ENCODE peak calls at places on chromosomes 7 and 10, in six cellular contexts. C, G, W, I, O and Q are unnamed samples.

GRCh38 chr10:117590516-117590915 is 48.0 kb downstream of the EMX2 start:
- DNase-seq in C (no peak), G (no peak), W (no peak), I (peak), O (no peak), Q (no peak)

GRCh38 chr7:50608196-50608906 is 43.1 kb upstream of the DDC start:
- DNase-seq in C (no peak), G (peak), W (no peak), I (no peak), O (no peak), Q (no peak)

GRCh38 chr10:52488606-52489485 is 174.8 kb downstream of the DKK1 start:
- DNase-seq in C (no peak), G (peak), W (no peak), I (peak), O (peak), Q (no peak)

GRCh38 chr7:97064972-97065587 is 40.4 kb upstream of the DLX5 start:
- DNase-seq in C (no peak), G (peak), W (no peak), I (peak), O (peak), Q (no peak)

GRCh38 chr7:44396931-44397525 is 71.6 kb upstream of the CAMK2B start:
- DNase-seq in C (no peak), G (no peak), W (no peak), I (peak), O (no peak), Q (no peak)

GRCh38 chr7:85669139-85669692 is 482.4 kb upstream of the SEMA3D start:
- DNase-seq in C (no peak), G (no peak), W (no peak), I (no peak), O (no peak), Q (no peak)

GRCh38 chr7:101542527-101543241 is 86.4 kb downstream of the MYL10 start:
- DNase-seq in C (peak), G (peak), W (peak), I (peak), O (peak), Q (peak)

GRCh38 chr10:17795088-17795487 is 14.1 kb upstream of the MRC1 start:
- DNase-seq in C (no peak), G (no peak), W (no peak), I (no peak), O (no peak), Q (no peak)

GRCh38 chr10:70694410-70695179 is 22.3 kb downstream of the ADAMTS14 start:
- DNase-seq in C (no peak), G (no peak), W (no peak), I (peak), O (no peak), Q (no peak)

GRCh38 chr7:108263364-108263951 is 133.3 kb upstream of the LAMB4 start:
- DNase-seq in C (no peak), G (no peak), W (no peak), I (no peak), O (no peak), Q (no peak)

GRCh38 chr10:99920901-99921300 is 88.8 kb downstream of the DNMBP start:
- DNase-seq in C (no peak), G (no peak), W (no peak), I (peak), O (no peak), Q (no peak)

GRCh38 chr10:103544657-103545310 is 51.3 kb downstream of the NEURL1 start:
- DNase-seq in C (no peak), G (no peak), W (no peak), I (no peak), O (no peak), Q (no peak)

GRCh38 chr7:105840981-105841749 is 35.2 kb downstream of the ATXN7L1 start:
- DNase-seq in C (no peak), G (no peak), W (no peak), I (no peak), O (no peak), Q (no peak)

GRCh38 chr10:46220187-46220586 is 66.6 kb upstream of the ANTXRL start:
- DNase-seq in C (no peak), G (no peak), W (no peak), I (no peak), O (peak), Q (peak)

GRCh38 chr10:12919574-12919973 is 81.9 kb downstream of the CCDC3 start:
- DNase-seq in C (no peak), G (no peak), W (no peak), I (no peak), O (no peak), Q (no peak)

GRCh38 chr10:117217196-117217761 is 20.0 kb downstream of the KCNK18 start:
- DNase-seq in C (no peak), G (no peak), W (peak), I (no peak), O (peak), Q (no peak)

GRCh38 chr7:137606061-137606674 is 240.6 kb downstream of the DGKI start:
- DNase-seq in C (no peak), G (peak), W (no peak), I (peak), O (no peak), Q (no peak)

GRCh38 chr7:151079199-151079910 is 1.3 kb downstream of the FASTK start:
- DNase-seq in C (no peak), G (no peak), W (no peak), I (no peak), O (no peak), Q (no peak)

GRCh38 chr7:112701456-112701855 is 88.7 kb downstream of the TMEM168 start:
- DNase-seq in C (no peak), G (no peak), W (no peak), I (no peak), O (no peak), Q (no peak)

GRCh38 chr10:7193369-7193768 is 217.5 kb downstream of the SFMBT2 start:
- DNase-seq in C (no peak), G (no peak), W (no peak), I (no peak), O (no peak), Q (no peak)

GRCh38 chr10:122515588-122516231 is 44.8 kb upstream of the DMBT1 start:
- DNase-seq in C (no peak), G (no peak), W (no peak), I (peak), O (peak), Q (no peak)

GRCh38 chr7:113491305-113491704 is 373.0 kb upstream of the SMIM30 start:
- DNase-seq in C (no peak), G (no peak), W (no peak), I (no peak), O (no peak), Q (no peak)

GRCh38 chr7:91565499-91566331 is 301.5 kb downstream of the FZD1 start:
- DNase-seq in C (no peak), G (no peak), W (no peak), I (peak), O (no peak), Q (no peak)

GRCh38 chr7:15508258-15508657 is 53.6 kb downstream of the AGMO start:
- DNase-seq in C (no peak), G (no peak), W (no peak), I (peak), O (no peak), Q (no peak)

GRCh38 chr10:107442035-107442505 is 277.6 kb upstream of the SORCS1 start:
- DNase-seq in C (no peak), G (no peak), W (no peak), I (peak), O (peak), Q (no peak)

GRCh38 chr7:150404172-150404784 is 25.1 kb downstream of the ZNF775 start:
- DNase-seq in C (no peak), G (no peak), W (peak), I (peak), O (no peak), Q (no peak)

GRCh38 chr7:155918720-155919399 is 106.6 kb upstream of the SHH start:
- DNase-seq in C (no peak), G (no peak), W (no peak), I (peak), O (no peak), Q (no peak)

GRCh38 chr7:45187089-45187945 is 29.7 kb downstream of the RAMP3 start:
- DNase-seq in C (no peak), G (no peak), W (no peak), I (no peak), O (no peak), Q (peak)

GRCh38 chr7:156160811-156161210 is 348.5 kb upstream of the SHH start:
- DNase-seq in C (no peak), G (no peak), W (peak), I (no peak), O (no peak), Q (no peak)

GRCh38 chr10:4254101-4254994 is 469.3 kb upstream of the KLF6 start:
- DNase-seq in C (no peak), G (no peak), W (no peak), I (peak), O (no peak), Q (no peak)

GRCh38 chr10:114605155-114605797 is 52.8 kb downstream of the ABLIM1 start:
- DNase-seq in C (no peak), G (no peak), W (no peak), I (peak), O (no peak), Q (no peak)

GRCh38 chr7:130649004-130649790 is 19.4 kb downstream of the COPG2 start:
- DNase-seq in C (no peak), G (no peak), W (no peak), I (peak), O (peak), Q (no peak)

GRCh38 chr10:76399216-76399615 is 967.8 kb downstream of the LRMDA start:
- DNase-seq in C (no peak), G (no peak), W (no peak), I (no peak), O (no peak), Q (no peak)

GRCh38 chr7:121076350-121077164 is 88.0 kb downstream of the CPED1 start:
- DNase-seq in C (no peak), G (no peak), W (no peak), I (peak), O (no peak), Q (no peak)

GRCh38 chr10:1370298-1370697 is 314.1 kb downstream of the WDR37 start:
- DNase-seq in C (no peak), G (no peak), W (no peak), I (no peak), O (no peak), Q (no peak)

GRCh38 chr10:128624656-128625530 is 498.7 kb upstream of the MKI67 start:
- DNase-seq in C (no peak), G (no peak), W (no peak), I (peak), O (no peak), Q (no peak)

GRCh38 chr7:48168159-48168558 is 3.1 kb upstream of the ABCA13 start:
- DNase-seq in C (no peak), G (peak), W (no peak), I (peak), O (no peak), Q (no peak)
- TF ChIP-seq CTCF in C (no peak), G (peak), W (no peak), I (no peak), O (no peak), Q (no peak)

DNA sequence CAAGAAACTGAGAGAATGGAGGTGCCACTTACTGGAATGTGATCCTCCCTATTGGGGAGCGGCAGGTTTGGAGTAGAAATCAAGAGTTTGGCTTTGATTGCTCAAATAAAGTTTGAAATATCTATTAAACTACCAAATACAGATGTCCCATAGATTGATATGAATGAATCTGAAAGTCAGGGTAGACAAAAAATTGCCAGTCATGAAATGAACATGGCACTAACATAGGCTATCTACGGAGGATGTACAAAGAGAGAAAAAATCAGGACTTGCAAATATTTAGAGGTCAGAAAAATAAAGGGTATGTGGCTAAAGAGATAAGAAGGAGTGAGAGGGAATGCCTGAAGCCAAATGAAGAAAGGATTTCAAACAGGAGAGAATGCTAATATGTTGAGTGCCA is 119.9 kb downstream of the PCDH15 start:
- DNase-seq in C (no peak), G (no peak), W (no peak), I (no peak), O (no peak), Q (no peak)
- TF ChIP-seq CTCF in C (no peak), G (no peak), W (no peak), I (no peak), O (no peak), Q (no peak)

DNA sequence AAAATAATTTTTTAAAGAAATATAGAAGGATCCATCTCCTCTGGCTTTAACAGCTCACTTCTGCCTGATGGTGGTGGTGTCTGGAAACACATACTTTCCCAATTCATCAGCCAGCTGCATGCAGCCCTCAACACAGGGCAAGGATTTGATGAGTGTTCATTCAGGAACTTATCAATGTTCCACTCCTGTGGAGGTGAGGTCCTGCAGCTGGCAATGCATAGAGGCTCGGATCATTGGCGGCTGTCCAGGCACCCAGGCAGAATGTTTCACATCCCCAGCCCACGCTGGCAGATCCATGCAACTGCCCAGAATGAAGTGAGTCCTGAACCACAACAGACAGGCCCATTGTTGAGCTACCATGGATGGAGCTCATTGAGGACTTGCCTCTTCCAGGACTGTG is 55.2 kb upstream of the KCNMA1 start:
- DNase-seq in C (no peak), G (no peak), W (no peak), I (peak), O (no peak), Q (no peak)
- TF ChIP-seq CTCF in C (no peak), G (no peak), W (no peak), I (peak), O (no peak), Q (no peak)

GRCh38 chr7:81501220-81501619 is 268.6 kb downstream of the HGF start:
- DNase-seq in C (no peak), G (peak), W (no peak), I (peak), O (no peak), Q (no peak)
- TF ChIP-seq CTCF in C (no peak), G (peak), W (no peak), I (peak), O (peak), Q (peak)

DNA sequence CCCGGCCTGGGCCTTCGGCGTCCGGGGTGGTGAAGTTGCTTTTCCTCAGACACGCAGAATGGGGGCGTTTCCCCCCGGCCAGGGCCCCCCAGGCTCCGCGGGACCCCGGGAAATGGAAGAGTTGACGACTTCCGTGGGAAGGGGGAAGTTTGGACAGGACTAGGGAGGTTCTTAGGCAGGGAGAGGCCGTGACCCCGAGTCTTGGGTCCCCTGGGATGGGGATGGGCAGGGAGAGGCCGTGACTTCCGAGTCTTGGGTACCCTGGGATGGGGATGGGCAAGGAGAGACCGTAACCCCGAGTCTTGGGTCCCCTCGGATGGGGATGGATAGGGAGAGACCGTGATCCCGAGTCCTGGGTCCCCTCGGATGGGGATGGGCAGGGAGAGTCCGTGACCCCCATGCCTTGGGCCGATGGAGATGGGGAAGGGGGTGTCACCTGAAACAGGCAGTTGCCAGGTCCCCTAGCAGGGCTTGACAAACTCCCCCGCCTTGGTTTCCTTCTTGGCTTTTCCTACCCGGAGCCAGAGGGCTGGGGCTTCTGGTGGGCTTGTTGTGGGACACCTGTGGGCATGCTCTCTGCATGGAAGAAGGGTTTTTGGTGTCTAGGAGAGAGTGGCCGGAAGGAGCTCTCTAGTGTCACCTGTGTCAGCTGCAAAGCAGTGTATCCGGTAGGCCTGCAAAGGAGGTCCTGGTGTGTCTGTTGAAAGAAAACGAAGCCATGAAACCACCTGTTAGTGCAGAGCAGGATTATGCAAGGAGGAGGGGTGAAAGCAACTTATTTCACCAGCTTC is 1.1 kb downstream of the TRRAP start:
- DNase-seq in C (no peak), G (peak), W (no peak), I (peak), O (peak), Q (no peak)
- TF ChIP-seq CTCF in C (peak), G (peak), W (no peak), I (peak), O (peak), Q (peak)

GRCh38 chr10:124430077-124430476 is 11.4 kb upstream of the OAT start:
- DNase-seq in C (no peak), G (no peak), W (no peak), I (no peak), O (no peak), Q (no peak)
- TF ChIP-seq CTCF in C (no peak), G (no peak), W (no peak), I (no peak), O (no peak), Q (no peak)

GRCh38 chr7:158861936-158862704 is 5.8 kb downstream of the DYNC2I1 start:
- DNase-seq in C (no peak), G (no peak), W (no peak), I (peak), O (no peak), Q (no peak)
- TF ChIP-seq CTCF in C (no peak), G (no peak), W (no peak), I (no peak), O (no peak), Q (no peak)

DNA sequence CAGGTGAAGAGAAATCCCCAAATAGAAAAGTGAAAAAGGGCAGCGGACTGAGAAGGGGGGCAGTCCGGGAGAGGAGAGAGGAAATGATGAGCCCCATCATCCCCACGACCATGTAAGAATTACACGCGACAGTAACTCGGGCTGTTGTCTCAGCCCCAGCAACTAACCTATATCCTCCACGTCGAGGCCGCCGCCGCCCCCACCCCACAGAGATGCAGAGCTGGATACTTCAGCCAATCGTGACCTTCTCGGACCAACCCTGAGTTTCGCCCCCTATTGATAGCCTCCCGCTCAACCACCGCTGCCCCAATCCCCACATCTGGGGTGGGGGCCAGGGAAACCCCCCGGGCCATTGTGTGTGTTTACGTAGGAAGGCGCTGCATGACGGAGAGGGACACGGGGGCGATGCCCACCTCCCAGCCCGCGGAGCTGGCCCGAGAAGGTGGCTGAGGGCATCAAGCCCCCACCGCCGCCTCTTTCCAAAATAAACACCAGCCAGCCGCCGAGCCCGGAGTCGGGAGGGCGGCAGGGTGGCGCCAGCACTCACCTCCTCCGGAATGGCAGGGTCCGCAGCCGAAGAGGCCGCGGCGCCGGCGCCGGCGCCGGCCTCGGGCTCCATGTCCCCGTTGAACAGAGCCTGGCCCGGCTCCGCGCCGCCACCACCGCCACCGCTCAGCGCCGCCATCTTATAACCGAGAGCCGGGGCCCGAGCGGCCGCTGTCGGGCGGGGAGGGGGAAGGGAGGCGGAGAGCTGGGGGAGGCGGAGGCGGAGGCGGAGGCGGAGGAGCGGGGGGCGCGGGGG is 509 bp downstream of the BRAF start:
- DNase-seq in C (peak), G (peak), W (peak), I (peak), O (peak), Q (peak)
- TF ChIP-seq CTCF in C (peak), G (peak), W (no peak), I (peak), O (peak), Q (peak)